ENCODE peak calls at places on chromosomes 4 and X, in eight cellular contexts. One of them, this sample, is unnamed.

GRCh38 chr4:124060261-124060918 is 652.1 kb downstream of the ANKRD50 start:
- DNase-seq in transverse colon: peak; percentile 18
- DNase-seq in sigmoid colon: peak; percentile 88
- DNase-seq in stomach: peak; percentile 27
- DNase-seq in breast epithelium: no peak
- DNase-seq in HCT116: no peak
- DNase-seq in endothelial cell of umbilical vein: peak; percentile 90
- DNase-seq in suprapubic skin: no peak
- DNase-seq in this sample: peak; percentile 93

GRCh38 chr4:2254665-2255500 is 7.0 kb downstream of the MXD4 start:
- DNase-seq in transverse colon: no peak
- DNase-seq in sigmoid colon: peak; percentile 57
- DNase-seq in suprapubic skin: peak; percentile 65
- DNase-seq in HCT116: no peak
- DNase-seq in breast epithelium: no peak
- DNase-seq in endothelial cell of umbilical vein: no peak
- DNase-seq in stomach: peak; percentile 20
- DNase-seq in this sample: peak; percentile 79

GRCh38 chr4:85603437-85604336 is 128.7 kb downstream of the ARHGAP24 start:
- DNase-seq in breast epithelium: no peak
- DNase-seq in sigmoid colon: no peak
- DNase-seq in transverse colon: no peak
- DNase-seq in stomach: no peak
- DNase-seq in suprapubic skin: no peak
- DNase-seq in HCT116: no peak
- DNase-seq in endothelial cell of umbilical vein: peak; percentile 57
- DNase-seq in this sample: no peak

GRCh38 chrX:39874202-39874816 is 223.4 kb downstream of the BCOR start:
- DNase-seq in suprapubic skin: no peak
- DNase-seq in breast epithelium: no peak
- DNase-seq in HCT116: no peak
- DNase-seq in stomach: no peak
- DNase-seq in sigmoid colon: no peak
- DNase-seq in endothelial cell of umbilical vein: peak; percentile 10
- DNase-seq in transverse colon: no peak
- DNase-seq in this sample: no peak

GRCh38 chr4:63528592-63528991 is 880.7 kb downstream of the TECRL start:
- DNase-seq in suprapubic skin: no peak
- DNase-seq in endothelial cell of umbilical vein: no peak
- DNase-seq in HCT116: no peak
- DNase-seq in transverse colon: no peak
- DNase-seq in stomach: no peak
- DNase-seq in sigmoid colon: no peak
- DNase-seq in breast epithelium: no peak
- DNase-seq in this sample: no peak

GRCh38 chr4:185810746-185811508 is 1.1 kb downstream of the SORBS2 start:
- DNase-seq in breast epithelium: no peak
- DNase-seq in sigmoid colon: no peak
- DNase-seq in transverse colon: no peak
- DNase-seq in stomach: no peak
- DNase-seq in HCT116: no peak
- DNase-seq in suprapubic skin: no peak
- DNase-seq in endothelial cell of umbilical vein: no peak
- DNase-seq in this sample: no peak

GRCh38 chr4:126991965-126992364 is 640.8 kb upstream of the INTU start:
- DNase-seq in endothelial cell of umbilical vein: no peak
- DNase-seq in breast epithelium: no peak
- DNase-seq in stomach: no peak
- DNase-seq in transverse colon: no peak
- DNase-seq in suprapubic skin: no peak
- DNase-seq in sigmoid colon: no peak
- DNase-seq in HCT116: no peak
- DNase-seq in this sample: no peak

GRCh38 chr4:103008875-103009729 is 10.4 kb downstream of the SLC9B1 start:
- DNase-seq in stomach: no peak
- DNase-seq in breast epithelium: no peak
- DNase-seq in endothelial cell of umbilical vein: peak; percentile 76
- DNase-seq in sigmoid colon: no peak
- DNase-seq in transverse colon: no peak
- DNase-seq in suprapubic skin: no peak
- DNase-seq in HCT116: peak; percentile 68
- DNase-seq in this sample: no peak

DNA sequence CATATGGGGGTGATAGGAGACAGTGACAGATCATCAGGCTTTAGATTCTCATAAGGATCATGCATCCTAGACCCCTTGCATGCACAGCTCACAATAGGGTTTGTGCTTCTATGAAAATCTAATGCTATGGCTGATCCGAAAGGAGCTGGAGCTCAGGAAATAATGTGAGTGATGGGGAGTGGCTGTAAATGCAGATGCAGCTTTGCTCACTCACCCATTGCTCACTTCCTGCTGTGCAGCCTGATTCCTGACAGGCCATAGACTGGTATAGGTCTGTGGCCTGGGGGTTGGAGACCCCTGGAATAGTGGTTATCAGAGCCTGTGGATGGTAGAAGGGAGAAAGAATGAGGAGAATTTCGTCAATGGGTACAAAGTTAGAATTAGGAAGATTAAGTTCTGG is 2751.1 kb downstream of the ARAP2 start:
- DNase-seq in stomach: no peak
- DNase-seq in sigmoid colon: no peak
- DNase-seq in HCT116: no peak
- DNase-seq in endothelial cell of umbilical vein: no peak
- DNase-seq in suprapubic skin: no peak
- DNase-seq in transverse colon: no peak
- DNase-seq in breast epithelium: no peak
- DNase-seq in this sample: no peak
- H3K9me3 ChIP-seq in stomach: no peaks in the 10 kb centered on the region
- H3K9me3 ChIP-seq in sigmoid colon: no peaks in the 10 kb centered on the region
- H3K9me3 ChIP-seq in HCT116: no peaks in the 10 kb centered on the region
- H3K9me3 ChIP-seq in endothelial cell of umbilical vein: no peaks in the 10 kb centered on the region
- H3K9me3 ChIP-seq in suprapubic skin: no peaks in the 10 kb centered on the region
- H3K9me3 ChIP-seq in transverse colon: no peaks in the 10 kb centered on the region
- H3K9me3 ChIP-seq in breast epithelium: no peaks in the 10 kb centered on the region
- H3K9me3 ChIP-seq in this sample: no peaks in the 10 kb centered on the region

GRCh38 chr4:146521543-146522097 is at the start of gene SLC10A7:
- DNase-seq in sigmoid colon: peak; percentile 84
- DNase-seq in suprapubic skin: peak; percentile 89
- DNase-seq in stomach: peak; percentile 75
- DNase-seq in HCT116: peak; percentile 46
- DNase-seq in breast epithelium: peak; percentile 61
- DNase-seq in endothelial cell of umbilical vein: peak; percentile 84
- DNase-seq in transverse colon: peak; percentile 82
- DNase-seq in this sample: no peak
- TF ChIP-seq POLR2AphosphoS5 in sigmoid colon: no peak
- TF ChIP-seq POLR2AphosphoS5 in suprapubic skin: no peak
- TF ChIP-seq POLR2AphosphoS5 in stomach: no peak
- TF ChIP-seq POLR2AphosphoS5 in HCT116: peak; percentile 71
- TF ChIP-seq POLR2AphosphoS5 in breast epithelium: no peak
- TF ChIP-seq POLR2AphosphoS5 in endothelial cell of umbilical vein: no peak
- TF ChIP-seq POLR2AphosphoS5 in transverse colon: no peak
- TF ChIP-seq POLR2AphosphoS5 in this sample: no peak

GRCh38 chr4:161291222-161291621 is 872.6 kb downstream of the FSTL5 start:
- DNase-seq in transverse colon: no peak
- DNase-seq in stomach: no peak
- DNase-seq in endothelial cell of umbilical vein: no peak
- DNase-seq in HCT116: no peak
- DNase-seq in suprapubic skin: no peak
- DNase-seq in sigmoid colon: no peak
- DNase-seq in breast epithelium: no peak
- DNase-seq in this sample: no peak
- H3K9me3 ChIP-seq in transverse colon: no peaks in the 10 kb centered on the region
- H3K9me3 ChIP-seq in stomach: peaks cover 12% of the 10 kb centered on the region
- H3K9me3 ChIP-seq in endothelial cell of umbilical vein: no peaks in the 10 kb centered on the region
- H3K9me3 ChIP-seq in HCT116: no peaks in the 10 kb centered on the region
- H3K9me3 ChIP-seq in suprapubic skin: peaks cover 4% of the 10 kb centered on the region
- H3K9me3 ChIP-seq in sigmoid colon: peaks cover 6% of the 10 kb centered on the region
- H3K9me3 ChIP-seq in breast epithelium: peaks cover 23% of the 10 kb centered on the region
- H3K9me3 ChIP-seq in this sample: peaks cover 10% of the 10 kb centered on the region

GRCh38 chr4:20044936-20045335 is 206.8 kb upstream of the SLIT2 start:
- DNase-seq in stomach: no peak
- DNase-seq in suprapubic skin: no peak
- DNase-seq in endothelial cell of umbilical vein: no peak
- DNase-seq in sigmoid colon: no peak
- DNase-seq in transverse colon: no peak
- DNase-seq in HCT116: no peak
- DNase-seq in breast epithelium: no peak
- DNase-seq in this sample: no peak
- TF ChIP-seq POLR2AphosphoS5 in stomach: no peak
- TF ChIP-seq POLR2AphosphoS5 in suprapubic skin: no peak
- TF ChIP-seq POLR2AphosphoS5 in endothelial cell of umbilical vein: no peak
- TF ChIP-seq POLR2AphosphoS5 in sigmoid colon: no peak
- TF ChIP-seq POLR2AphosphoS5 in transverse colon: no peak
- TF ChIP-seq POLR2AphosphoS5 in HCT116: no peak
- TF ChIP-seq POLR2AphosphoS5 in breast epithelium: no peak
- TF ChIP-seq POLR2AphosphoS5 in this sample: no peak

GRCh38 chr4:86652332-86652932 is 58.3 kb downstream of the PTPN13 start:
- DNase-seq in sigmoid colon: no peak
- DNase-seq in HCT116: no peak
- DNase-seq in endothelial cell of umbilical vein: no peak
- DNase-seq in breast epithelium: no peak
- DNase-seq in stomach: no peak
- DNase-seq in transverse colon: no peak
- DNase-seq in suprapubic skin: no peak
- DNase-seq in this sample: no peak
- H3K9me3 ChIP-seq in sigmoid colon: peaks cover 6% of the 10 kb centered on the region
- H3K9me3 ChIP-seq in HCT116: peaks cover 6% of the 10 kb centered on the region
- H3K9me3 ChIP-seq in endothelial cell of umbilical vein: no peaks in the 10 kb centered on the region
- H3K9me3 ChIP-seq in breast epithelium: peaks cover 50% of the 10 kb centered on the region
- H3K9me3 ChIP-seq in stomach: peaks cover 40% of the 10 kb centered on the region
- H3K9me3 ChIP-seq in transverse colon: peaks cover 10% of the 10 kb centered on the region
- H3K9me3 ChIP-seq in suprapubic skin: peaks cover 19% of the 10 kb centered on the region
- H3K9me3 ChIP-seq in this sample: peaks cover 47% of the 10 kb centered on the region

GRCh38 chrX:111742018-111742417 is 61.0 kb downstream of the ALG13 start:
- DNase-seq in breast epithelium: no peak
- DNase-seq in transverse colon: no peak
- DNase-seq in endothelial cell of umbilical vein: no peak
- DNase-seq in suprapubic skin: no peak
- DNase-seq in sigmoid colon: no peak
- DNase-seq in HCT116: no peak
- DNase-seq in stomach: no peak
- DNase-seq in this sample: no peak
- TF ChIP-seq POLR2AphosphoS5 in breast epithelium: no peak
- TF ChIP-seq POLR2AphosphoS5 in transverse colon: no peak
- TF ChIP-seq POLR2AphosphoS5 in endothelial cell of umbilical vein: no peak
- TF ChIP-seq POLR2AphosphoS5 in suprapubic skin: no peak
- TF ChIP-seq POLR2AphosphoS5 in sigmoid colon: no peak
- TF ChIP-seq POLR2AphosphoS5 in HCT116: no peak
- TF ChIP-seq POLR2AphosphoS5 in stomach: no peak
- TF ChIP-seq POLR2AphosphoS5 in this sample: no peak

DNA sequence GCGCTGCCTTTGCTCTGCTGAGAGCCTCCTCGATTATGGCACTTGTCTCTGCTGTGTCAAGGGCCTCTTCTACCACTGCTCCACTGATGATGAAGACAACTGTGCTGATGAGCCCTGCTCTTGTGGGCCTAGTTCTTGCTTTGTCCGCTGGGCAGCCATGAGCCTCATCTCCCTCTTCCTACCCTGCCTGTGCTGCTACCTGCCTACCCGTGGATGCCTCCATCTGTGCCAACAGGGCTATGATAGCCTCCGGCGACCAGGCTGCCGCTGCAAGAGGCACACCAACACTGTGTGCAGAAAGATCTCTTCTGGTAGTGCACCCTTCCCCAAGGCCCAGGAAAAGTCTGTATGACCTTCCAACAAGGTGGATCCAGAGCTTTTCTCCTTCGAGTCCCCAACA is 106.8 kb upstream of the VAMP7 start:
- DNase-seq in endothelial cell of umbilical vein: no peak
- DNase-seq in breast epithelium: no peak
- DNase-seq in stomach: no peak
- DNase-seq in sigmoid colon: no peak
- DNase-seq in suprapubic skin: no peak
- DNase-seq in transverse colon: no peak
- DNase-seq in HCT116: no peak
- DNase-seq in this sample: no peak
- H3K9me3 ChIP-seq in endothelial cell of umbilical vein: no peaks in the 10 kb centered on the region
- H3K9me3 ChIP-seq in breast epithelium: no peaks in the 10 kb centered on the region
- H3K9me3 ChIP-seq in stomach: no peaks in the 10 kb centered on the region
- H3K9me3 ChIP-seq in sigmoid colon: no peaks in the 10 kb centered on the region
- H3K9me3 ChIP-seq in suprapubic skin: no peaks in the 10 kb centered on the region
- H3K9me3 ChIP-seq in transverse colon: no peaks in the 10 kb centered on the region
- H3K9me3 ChIP-seq in HCT116: no peaks in the 10 kb centered on the region
- H3K9me3 ChIP-seq in this sample: no peaks in the 10 kb centered on the region